ENCODE peak calls at places on chromosome 6, in six cellular contexts. One of them, this sample, is unnamed.

GRCh38 chr6:99241905-99242534 is 107.5 kb downstream of the FAXC start:
- DNase-seq in RPMI8226: peak; percentile 6
- DNase-seq in CMK: no peak
- DNase-seq in naive thymus-derived CD4-positive, alpha-beta T cell: no peak
- DNase-seq in effector CD4-positive, alpha-beta T cell: no peak
- DNase-seq in endodermal cell: peak; percentile 85
- DNase-seq in this sample: peak; percentile 33

GRCh38 chr6:2764610-2765165 is 505 bp upstream of the WRNIP1 start:
- DNase-seq in effector CD4-positive, alpha-beta T cell: peak; percentile 64
- DNase-seq in endodermal cell: no peak
- DNase-seq in RPMI8226: peak; percentile 80
- DNase-seq in CMK: no peak
- DNase-seq in naive thymus-derived CD4-positive, alpha-beta T cell: peak; percentile 73
- DNase-seq in this sample: peak; percentile 69

GRCh38 chr6:45801471-45802289 is 214.0 kb downstream of the CLIC5 start:
- DNase-seq in RPMI8226: no peak
- DNase-seq in effector CD4-positive, alpha-beta T cell: no peak
- DNase-seq in CMK: no peak
- DNase-seq in endodermal cell: no peak
- DNase-seq in naive thymus-derived CD4-positive, alpha-beta T cell: no peak
- DNase-seq in this sample: peak; percentile 57

GRCh38 chr6:328184-328670 is 35.9 kb downstream of the DUSP22 start:
- DNase-seq in RPMI8226: peak; percentile 100
- DNase-seq in endodermal cell: no peak
- DNase-seq in effector CD4-positive, alpha-beta T cell: no peak
- DNase-seq in naive thymus-derived CD4-positive, alpha-beta T cell: no peak
- DNase-seq in CMK: no peak
- DNase-seq in this sample: peak; percentile 98

GRCh38 chr6:89291256-89291819 is 23.8 kb downstream of the GABRR2 start:
- DNase-seq in RPMI8226: no peak
- DNase-seq in effector CD4-positive, alpha-beta T cell: no peak
- DNase-seq in endodermal cell: no peak
- DNase-seq in naive thymus-derived CD4-positive, alpha-beta T cell: no peak
- DNase-seq in CMK: no peak
- DNase-seq in this sample: no peak

GRCh38 chr6:33124525-33124901 is 48.7 kb downstream of the HLA-DPB1 start:
- DNase-seq in endodermal cell: no peak
- DNase-seq in naive thymus-derived CD4-positive, alpha-beta T cell: no peak
- DNase-seq in CMK: no peak
- DNase-seq in RPMI8226: no peak
- DNase-seq in effector CD4-positive, alpha-beta T cell: no peak
- DNase-seq in this sample: no peak

GRCh38 chr6:129490551-129491245 is 219.3 kb downstream of the ARHGAP18 start:
- DNase-seq in endodermal cell: no peak
- DNase-seq in CMK: peak; percentile 27
- DNase-seq in effector CD4-positive, alpha-beta T cell: peak; percentile 54
- DNase-seq in RPMI8226: peak; percentile 61
- DNase-seq in naive thymus-derived CD4-positive, alpha-beta T cell: peak; percentile 72
- DNase-seq in this sample: peak; percentile 98

GRCh38 chr6:125974214-125974866 is 12.0 kb upstream of the TRMT11 start:
- DNase-seq in RPMI8226: peak; percentile 28
- DNase-seq in CMK: no peak
- DNase-seq in naive thymus-derived CD4-positive, alpha-beta T cell: peak; percentile 44
- DNase-seq in endodermal cell: no peak
- DNase-seq in effector CD4-positive, alpha-beta T cell: no peak
- DNase-seq in this sample: peak; percentile 74

GRCh38 chr6:158467923-158468322 is 92.0 kb upstream of the TMEM181 start:
- DNase-seq in CMK: no peak
- DNase-seq in endodermal cell: peak; percentile 84
- DNase-seq in RPMI8226: no peak
- DNase-seq in effector CD4-positive, alpha-beta T cell: no peak
- DNase-seq in naive thymus-derived CD4-positive, alpha-beta T cell: no peak
- DNase-seq in this sample: no peak

GRCh38 chr6:120116343-120116742 is 766.8 kb upstream of the MAN1A1 start:
- DNase-seq in RPMI8226: no peak
- DNase-seq in naive thymus-derived CD4-positive, alpha-beta T cell: no peak
- DNase-seq in endodermal cell: no peak
- DNase-seq in CMK: no peak
- DNase-seq in effector CD4-positive, alpha-beta T cell: no peak
- DNase-seq in this sample: no peak

GRCh38 chr6:6315660-6316059 is 4.8 kb downstream of the F13A1 start:
- DNase-seq in endodermal cell: peak; percentile 86
- DNase-seq in naive thymus-derived CD4-positive, alpha-beta T cell: no peak
- DNase-seq in effector CD4-positive, alpha-beta T cell: no peak
- DNase-seq in CMK: peak; percentile 32
- DNase-seq in RPMI8226: peak; percentile 70
- DNase-seq in this sample: peak; percentile 56

GRCh38 chr6:120648713-120649112 is 685.6 kb downstream of the TBC1D32 start:
- DNase-seq in effector CD4-positive, alpha-beta T cell: no peak
- DNase-seq in endodermal cell: no peak
- DNase-seq in RPMI8226: no peak
- DNase-seq in CMK: no peak
- DNase-seq in naive thymus-derived CD4-positive, alpha-beta T cell: no peak
- DNase-seq in this sample: no peak

GRCh38 chr6:145214570-145214969 is 520.8 kb downstream of the EPM2A start:
- DNase-seq in endodermal cell: no peak
- DNase-seq in naive thymus-derived CD4-positive, alpha-beta T cell: peak; percentile 14
- DNase-seq in effector CD4-positive, alpha-beta T cell: no peak
- DNase-seq in CMK: no peak
- DNase-seq in RPMI8226: peak; percentile 31
- DNase-seq in this sample: peak; percentile 52

GRCh38 chr6:134626131-134626530 is 308.2 kb upstream of the SGK1 start:
- DNase-seq in RPMI8226: no peak
- DNase-seq in effector CD4-positive, alpha-beta T cell: no peak
- DNase-seq in naive thymus-derived CD4-positive, alpha-beta T cell: no peak
- DNase-seq in endodermal cell: no peak
- DNase-seq in CMK: no peak
- DNase-seq in this sample: peak; percentile 48

GRCh38 chr6:158284340-158285210 is 27.7 kb upstream of the TULP4 start:
- DNase-seq in endodermal cell: peak; percentile 66
- DNase-seq in RPMI8226: peak; percentile 94
- DNase-seq in effector CD4-positive, alpha-beta T cell: peak; percentile 21
- DNase-seq in naive thymus-derived CD4-positive, alpha-beta T cell: no peak
- DNase-seq in CMK: no peak
- DNase-seq in this sample: peak; percentile 62

GRCh38 chr6:43297644-43298564 is at the start of gene SLC22A7:
- DNase-seq in effector CD4-positive, alpha-beta T cell: no peak
- DNase-seq in endodermal cell: peak; percentile 39
- DNase-seq in RPMI8226: peak; percentile 38
- DNase-seq in naive thymus-derived CD4-positive, alpha-beta T cell: no peak
- DNase-seq in CMK: no peak
- DNase-seq in this sample: peak; percentile 8

GRCh38 chr6:44627091-44627878 is 239.8 kb downstream of the CDC5L start:
- DNase-seq in CMK: no peak
- DNase-seq in endodermal cell: peak; percentile 82
- DNase-seq in RPMI8226: no peak
- DNase-seq in naive thymus-derived CD4-positive, alpha-beta T cell: no peak
- DNase-seq in effector CD4-positive, alpha-beta T cell: no peak
- DNase-seq in this sample: no peak

GRCh38 chr6:148524976-148525375 is 182.3 kb downstream of the SASH1 start:
- DNase-seq in effector CD4-positive, alpha-beta T cell: no peak
- DNase-seq in CMK: no peak
- DNase-seq in naive thymus-derived CD4-positive, alpha-beta T cell: no peak
- DNase-seq in endodermal cell: no peak
- DNase-seq in RPMI8226: no peak
- DNase-seq in this sample: peak; percentile 96

GRCh38 chr6:73028124-73028766 is 197.1 kb downstream of the KHDC1L start:
- DNase-seq in effector CD4-positive, alpha-beta T cell: no peak
- DNase-seq in endodermal cell: peak; percentile 77
- DNase-seq in RPMI8226: no peak
- DNase-seq in CMK: no peak
- DNase-seq in naive thymus-derived CD4-positive, alpha-beta T cell: no peak
- DNase-seq in this sample: no peak

This sample was measured in fibroblast of mammary gland.